ENCODE peak calls at places on chromosomes 12 and 14, in nine cellular contexts. A is hepatocyte; T is PC-3; G is WERI-Rb-1; X is BJ; N is epithelial cell of esophagus; C is CD4-positive, alpha-beta T cell; R is A549; Y is neural progenitor cell. F is an unnamed sample.
A peak's percentile ranks its signal among the peaks of the same experiment; 100 is the strongest.

GRCh38 chr14:94377866-94378470 is 10.4 kb downstream of the SERPINA1 start:
- DNase-seq in A (no peak), T (no peak), G (no peak), X (no peak), N (no peak), C (no peak), R (no peak), Y (no peak), F (no peak)

GRCh38 chr12:123390415-123391093 is 6.6 kb downstream of the KMT5A start:
- DNase-seq in A (no peak), T (no peak), G (no peak), X (no peak), N (peak; percentile 74), C (no peak), R (no peak), Y (no peak), F (no peak)

GRCh38 chr14:104970231-104971068 is 7.7 kb downstream of the AHNAK2 start:
- DNase-seq in A (peak; percentile 66), T (peak; percentile 86), G (peak; percentile 26), X (peak; percentile 61), N (peak; percentile 94), C (no peak), R (peak; percentile 78), Y (peak; percentile 48), F (no peak)

GRCh38 chr12:45762185-45763110 is 32.9 kb downstream of the ARID2 start:
- DNase-seq in A (peak; percentile 62), T (peak; percentile 76), G (no peak), X (peak; percentile 8), N (peak; percentile 82), C (no peak), R (peak; percentile 26), Y (no peak), F (no peak)

GRCh38 chr12:93128332-93128707 is 199.2 kb upstream of the EEA1 start:
- DNase-seq in A (no peak), T (no peak), G (no peak), X (no peak), N (no peak), C (no peak), R (no peak), Y (no peak), F (no peak)

GRCh38 chr14:69612759-69613145 is 1.4 kb downstream of the SUSD6 start:
- DNase-seq in A (no peak), T (peak; percentile 49), G (no peak), X (no peak), N (peak; percentile 65), C (no peak), R (no peak), Y (no peak), F (no peak)

GRCh38 chr12:50505945-50506344 is 1.2 kb downstream of the DIP2B start:
- DNase-seq in A (peak; percentile 17), T (peak; percentile 28), G (no peak), X (no peak), N (no peak), C (no peak), R (no peak), Y (peak; percentile 16), F (no peak)

GRCh38 chr14:80845877-80846276 is 95.7 kb downstream of the CEP128 start:
- DNase-seq in A (no peak), T (peak; percentile 61), G (no peak), X (no peak), N (no peak), C (no peak), R (no peak), Y (no peak), F (no peak)

GRCh38 chr12:128942960-128943477 is 89.7 kb downstream of the GLT1D1 start:
- DNase-seq in A (no peak), T (no peak), G (no peak), X (no peak), N (no peak), C (no peak), R (no peak), Y (no peak), F (no peak)

GRCh38 chr14:84403585-84403984 is 1126.4 kb upstream of the FLRT2 start:
- DNase-seq in A (peak; percentile 9), T (peak; percentile 3), G (no peak), X (no peak), N (peak; percentile 58), C (no peak), R (no peak), Y (peak; percentile 87), F (no peak)

GRCh38 chr12:1681493-1681807 is 9.4 kb upstream of the ADIPOR2 start:
- DNase-seq in A (no peak), T (no peak), G (no peak), X (no peak), N (no peak), C (no peak), R (no peak), Y (no peak), F (no peak)

GRCh38 chr12:85626031-85626781 is 210.0 kb downstream of the RASSF9 start:
- DNase-seq in A (no peak), T (peak; percentile 82), G (no peak), X (peak; percentile 53), N (peak; percentile 84), C (no peak), R (no peak), Y (no peak), F (no peak)

GRCh38 chr12:90080616-90081015 is 372.0 kb upstream of the ATP2B1 start:
- DNase-seq in A (no peak), T (no peak), G (no peak), X (no peak), N (no peak), C (no peak), R (no peak), Y (no peak), F (no peak)

GRCh38 chr12:31236998-31237637 is 88.8 kb downstream of the SINHCAF start:
- DNase-seq in A (no peak), T (no peak), G (no peak), X (no peak), N (no peak), C (no peak), R (no peak), Y (no peak), F (no peak)

GRCh38 chr14:73663548-73664212 is 18.9 kb downstream of the DNAL1 start:
- DNase-seq in A (no peak), T (no peak), G (no peak), X (no peak), N (no peak), C (no peak), R (no peak), Y (no peak), F (no peak)

GRCh38 chr12:53938276-53939140 is at the start of gene HOXC13:
- DNase-seq in A (peak; percentile 88), T (peak; percentile 99), G (peak; percentile 99), X (peak; percentile 70), N (peak; percentile 70), C (no peak), R (peak; percentile 98), Y (peak; percentile 83), F (no peak)

GRCh38 chr12:51391047-51391837 is at the start of gene GALNT6:
- DNase-seq in A (peak; percentile 82), T (peak; percentile 70), G (peak; percentile 55), X (no peak), N (peak; percentile 67), C (peak; percentile 56), R (peak; percentile 51), Y (peak; percentile 67), F (no peak)

DNA sequence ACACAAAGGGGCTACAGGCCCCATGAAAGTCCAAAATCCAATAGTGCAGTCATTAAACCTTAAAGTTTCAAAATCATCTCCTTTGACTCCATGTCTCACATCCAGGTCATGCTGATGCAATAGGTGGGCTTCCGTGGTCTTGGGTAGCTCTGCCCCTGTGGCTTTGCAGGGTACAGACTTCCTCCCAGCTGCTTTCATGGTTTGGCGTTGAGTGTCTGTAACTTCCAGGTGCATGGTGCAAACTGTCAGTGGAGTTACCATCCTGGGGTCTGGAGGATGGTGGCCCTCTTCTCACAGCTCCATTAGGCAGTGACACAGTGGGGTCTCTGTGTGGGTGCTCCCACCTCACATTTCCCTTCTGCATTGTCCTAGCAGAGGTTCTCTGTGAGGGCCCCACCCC is 8.5 kb upstream of the OR4Q2 start:
- DNase-seq in A (no peak), T (no peak), G (no peak), X (no peak), N (no peak), C (no peak), R (no peak), Y (no peak), F (no peak)
- TF ChIP-seq CTCF in A (no peak), T (no peak), G (no peak), X (no peak), N (no peak), C (no peak), R (no peak), Y (no peak), F (no peak)

GRCh38 chr12:114013601-114014345 is 47.6 kb upstream of the RBM19 start:
- DNase-seq in A (peak; percentile 74), T (peak; percentile 57), G (no peak), X (peak; percentile 39), N (no peak), C (no peak), R (no peak), Y (peak; percentile 77), F (no peak)
- TF ChIP-seq CTCF in A (peak; percentile 67), T (peak; percentile 73), G (peak; percentile 44), X (peak; percentile 40), N (no peak), C (no peak), R (peak; percentile 30), Y (peak; percentile 67), F (no peak)

GRCh38 chr14:45940318-45940717 is 687.3 kb upstream of the MIS18BP1 start:
- DNase-seq in A (no peak), T (peak; percentile 43), G (no peak), X (no peak), N (no peak), C (no peak), R (no peak), Y (no peak), F (no peak)
- TF ChIP-seq CTCF in A (no peak), T (peak; percentile 64), G (no peak), X (no peak), N (no peak), C (no peak), R (no peak), Y (no peak), F (no peak)

GRCh38 chr12:124603143-124603542 is 35.7 kb upstream of the NCOR2 start:
- DNase-seq in A (no peak), T (no peak), G (no peak), X (no peak), N (no peak), C (no peak), R (no peak), Y (no peak), F (no peak)

GRCh38 chr12:124595444-124595843 is 28.0 kb upstream of the NCOR2 start:
- DNase-seq in A (no peak), T (no peak), G (no peak), X (no peak), N (no peak), C (no peak), R (no peak), Y (no peak), F (no peak)

GRCh38 chr12:124597041-124597440 is 29.6 kb upstream of the NCOR2 start:
- DNase-seq in A (no peak), T (no peak), G (no peak), X (no peak), N (no peak), C (no peak), R (no peak), Y (no peak), F (no peak)

GRCh38 chr12:124601699-124602098 is 34.3 kb upstream of the NCOR2 start:
- DNase-seq in A (no peak), T (no peak), G (no peak), X (peak; percentile 26), N (no peak), C (no peak), R (no peak), Y (no peak), F (no peak)

GRCh38 chr12:124599074-124599999 is 31.9 kb upstream of the NCOR2 start:
- DNase-seq in A (no peak), T (peak; percentile 80), G (no peak), X (no peak), N (peak; percentile 54), C (no peak), R (no peak), Y (no peak), F (no peak)
- TF ChIP-seq CTCF in A (no peak), T (peak; percentile 38), G (no peak), X (peak; percentile 29), N (no peak), C (no peak), R (no peak), Y (no peak), F (no peak)